ENCODE peak calls at places on chromosomes 6 and 20, in six cellular contexts. One of them, this sample, is unnamed.

GRCh38 chr6:17485181-17485580 is 91.8 kb downstream of the CAP2 start:
- DNase-seq in breast epithelium: no peak
- DNase-seq in activated T-cell treated with anti-CD3 and anti-CD28 coated beads for 1 hour: no peak
- DNase-seq in NCI-H774: no peak
- DNase-seq in AG04450: no peak
- DNase-seq in lung microvascular endothelial cell: no peak
- DNase-seq in this sample: no peak

GRCh38 chr6:142474446-142475289 is 172.9 kb downstream of the ADGRG6 start:
- DNase-seq in breast epithelium: no peak
- DNase-seq in activated T-cell treated with anti-CD3 and anti-CD28 coated beads for 1 hour: no peak
- DNase-seq in NCI-H774: peak
- DNase-seq in AG04450: peak
- DNase-seq in lung microvascular endothelial cell: peak
- DNase-seq in this sample: peak

GRCh38 chr20:19348582-19348981 is 136.1 kb downstream of the SLC24A3 start:
- DNase-seq in breast epithelium: no peak
- DNase-seq in activated T-cell treated with anti-CD3 and anti-CD28 coated beads for 1 hour: no peak
- DNase-seq in NCI-H774: no peak
- DNase-seq in AG04450: no peak
- DNase-seq in lung microvascular endothelial cell: no peak
- DNase-seq in this sample: no peak

GRCh38 chr6:148999501-148999900 is 252.7 kb downstream of the UST start:
- DNase-seq in breast epithelium: no peak
- DNase-seq in activated T-cell treated with anti-CD3 and anti-CD28 coated beads for 1 hour: no peak
- DNase-seq in NCI-H774: no peak
- DNase-seq in AG04450: no peak
- DNase-seq in lung microvascular endothelial cell: no peak
- DNase-seq in this sample: peak

GRCh38 chr20:33000802-33001466 is 3.3 kb downstream of the SUN5 start:
- DNase-seq in breast epithelium: no peak
- DNase-seq in activated T-cell treated with anti-CD3 and anti-CD28 coated beads for 1 hour: no peak
- DNase-seq in NCI-H774: no peak
- DNase-seq in AG04450: no peak
- DNase-seq in lung microvascular endothelial cell: no peak
- DNase-seq in this sample: no peak

GRCh38 chr6:7173843-7174503 is 66.2 kb downstream of the RREB1 start:
- DNase-seq in breast epithelium: no peak
- DNase-seq in activated T-cell treated with anti-CD3 and anti-CD28 coated beads for 1 hour: no peak
- DNase-seq in NCI-H774: no peak
- DNase-seq in AG04450: no peak
- DNase-seq in lung microvascular endothelial cell: no peak
- DNase-seq in this sample: no peak

GRCh38 chr6:157726892-157727628 is 96.0 kb upstream of the SNX9 start:
- DNase-seq in breast epithelium: no peak
- DNase-seq in activated T-cell treated with anti-CD3 and anti-CD28 coated beads for 1 hour: no peak
- DNase-seq in NCI-H774: no peak
- DNase-seq in AG04450: no peak
- DNase-seq in lung microvascular endothelial cell: peak
- DNase-seq in this sample: no peak

GRCh38 chr6:107800564-107801164 is 23.4 kb downstream of the SCML4 start:
- DNase-seq in breast epithelium: no peak
- DNase-seq in activated T-cell treated with anti-CD3 and anti-CD28 coated beads for 1 hour: no peak
- DNase-seq in NCI-H774: no peak
- DNase-seq in AG04450: no peak
- DNase-seq in lung microvascular endothelial cell: no peak
- DNase-seq in this sample: no peak

GRCh38 chr6:144408151-144408550 is 123.0 kb downstream of the UTRN start:
- DNase-seq in breast epithelium: no peak
- DNase-seq in activated T-cell treated with anti-CD3 and anti-CD28 coated beads for 1 hour: no peak
- DNase-seq in NCI-H774: no peak
- DNase-seq in AG04450: no peak
- DNase-seq in lung microvascular endothelial cell: peak
- DNase-seq in this sample: no peak